ENCODE peak calls at places on chromosomes 5 and 9, in seven cellular contexts. L, B, W, K, Y, J and V are unnamed samples.

GRCh38 chr5:89988998-89989690 is 420.4 kb downstream of the CETN3 start:
- DNase-seq in L (no peak), B (no peak), W (no peak), K (no peak), Y (no peak), J (no peak), V (no peak)

GRCh38 chr9:99916650-99917049 is 10.2 kb downstream of the STX17 start:
- DNase-seq in L (no peak), B (no peak), W (no peak), K (no peak), Y (no peak), J (no peak), V (no peak)

GRCh38 chr5:97098864-97099454 is 43.5 kb downstream of the LIX1 start:
- DNase-seq in L (no peak), B (no peak), W (no peak), K (no peak), Y (no peak), J (peak; percentile 94), V (no peak)

GRCh38 chr9:107750741-107751521 is 261.4 kb upstream of the KLF4 start:
- DNase-seq in L (peak; percentile 87), B (no peak), W (no peak), K (peak; percentile 89), Y (no peak), J (no peak), V (peak; percentile 78)

GRCh38 chr9:18601026-18601425 is 127.1 kb downstream of the ADAMTSL1 start:
- DNase-seq in L (no peak), B (no peak), W (no peak), K (no peak), Y (no peak), J (no peak), V (no peak)

GRCh38 chr9:109742759-109743388 is 37.1 kb upstream of the PALM2AKAP2 start:
- DNase-seq in L (no peak), B (no peak), W (no peak), K (no peak), Y (no peak), J (no peak), V (no peak)

GRCh38 chr9:31359071-31359470 is 1025.4 kb upstream of the ACO1 start:
- DNase-seq in L (no peak), B (no peak), W (no peak), K (no peak), Y (no peak), J (no peak), V (no peak)

GRCh38 chr5:76413746-76414145 is 10.7 kb downstream of the IQGAP2 start:
- DNase-seq in L (no peak), B (no peak), W (no peak), K (no peak), Y (no peak), J (no peak), V (no peak)